ENCODE peak calls at places on chromosomes 4 and X, in six cellular contexts. N is neural crest cell, O is AG04449, J is GM20000, C is AG04450, U is activated B cell treated with CpG ODN at 0.5 μM for 24 hours. F is an unnamed sample.

GRCh38 chr4:137514401-137515116 is 17.7 kb downstream of the PCDH18 start:
- DNase-seq in N (no peak), O (no peak), J (no peak), C (no peak), U (no peak), F (no peak)

GRCh38 chr4:11650801-11651596 is 222.3 kb upstream of the HS3ST1 start:
- DNase-seq in N (no peak), O (no peak), J (no peak), C (peak), U (no peak), F (no peak)

GRCh38 chr4:174120446-174121142 is 162.9 kb downstream of the FBXO8 start:
- DNase-seq in N (peak), O (peak), J (peak), C (peak), U (no peak), F (peak)

GRCh38 chr4:142563682-142564291 is 282.3 kb downstream of the INPP4B start:
- DNase-seq in N (no peak), O (no peak), J (no peak), C (no peak), U (no peak), F (no peak)

GRCh38 chr4:124435276-124435675 is 277.3 kb downstream of the ANKRD50 start:
- DNase-seq in N (no peak), O (no peak), J (no peak), C (no peak), U (no peak), F (no peak)

GRCh38 chrX:71163010-71163409 is 18.4 kb downstream of the NLGN3 start:
- DNase-seq in N (no peak), O (no peak), J (no peak), C (no peak), U (no peak), F (no peak)

GRCh38 chr4:14375816-14376215 is 626.5 kb upstream of the CPEB2 start:
- DNase-seq in N (no peak), O (no peak), J (no peak), C (no peak), U (no peak), F (no peak)

GRCh38 chr4:34619531-34620109 is 1624.7 kb downstream of the ARAP2 start:
- DNase-seq in N (no peak), O (no peak), J (no peak), C (no peak), U (no peak), F (no peak)

DNA sequence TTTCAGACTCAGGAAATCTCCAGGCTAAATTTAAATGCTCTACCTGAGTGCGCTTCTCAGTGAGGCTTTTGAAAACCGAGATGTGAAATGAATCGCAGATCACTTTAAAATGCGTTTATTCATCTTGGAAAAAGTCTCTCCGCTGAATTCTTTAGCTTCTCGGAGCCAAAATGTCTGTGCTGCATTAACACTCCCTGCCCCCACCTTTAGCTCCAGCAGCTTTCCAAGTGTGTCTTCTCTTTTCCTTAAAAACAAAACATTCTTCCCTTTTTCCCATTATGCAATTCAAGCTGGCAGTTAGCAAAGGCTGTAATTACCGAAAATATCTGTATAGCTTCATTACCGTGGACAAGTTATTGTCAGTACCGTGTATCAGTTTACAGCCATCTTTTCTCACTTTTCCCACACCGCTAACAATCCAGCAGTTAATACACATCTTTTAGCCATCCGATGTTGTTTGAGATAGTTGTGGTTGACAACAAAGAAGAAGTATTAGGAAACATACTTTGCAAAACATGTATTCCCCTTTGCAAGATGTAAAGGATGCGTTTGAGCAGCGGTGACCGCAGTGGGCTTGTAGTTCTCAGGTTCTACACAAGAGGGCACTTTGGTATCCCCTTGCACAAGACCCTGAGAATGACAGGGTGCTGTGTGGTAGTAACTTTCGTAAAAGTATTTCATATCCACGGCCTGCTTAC is 136.1 kb upstream of the STX18 start:
- DNase-seq in N (peak), O (no peak), J (no peak), C (no peak), U (no peak), F (peak)
- TF ChIP-seq CTCF in N (peak), O (peak), J (no peak), C (peak), U (no peak), F (peak)

GRCh38 chr4:52014903-52015302 is 5.3 kb downstream of the LRRC66 start:
- DNase-seq in N (no peak), O (no peak), J (no peak), C (no peak), U (no peak), F (no peak)
- TF ChIP-seq CTCF in N (no peak), O (no peak), J (no peak), C (no peak), U (no peak), F (no peak)

GRCh38 chrX:112368371-112368770 is 285.8 kb upstream of the TRPC5 start:
- DNase-seq in N (no peak), O (no peak), J (no peak), C (no peak), U (no peak), F (no peak)
- TF ChIP-seq CTCF in N (peak), O (peak), J (peak), C (peak), U (no peak), F (peak)

GRCh38 chrX:100659431-100660137 is 15.6 kb downstream of the SRPX2 start:
- DNase-seq in N (no peak), O (no peak), J (no peak), C (no peak), U (no peak), F (no peak)
- TF ChIP-seq CTCF in N (no peak), O (no peak), J (no peak), C (no peak), U (no peak), F (no peak)

GRCh38 chr4:1030559-1030958 is 19.1 kb downstream of the FGFRL1 start:
- DNase-seq in N (no peak), O (no peak), J (no peak), C (no peak), U (no peak), F (peak)

GRCh38 chr4:1031346-1031745 is 19.9 kb downstream of the FGFRL1 start:
- DNase-seq in N (no peak), O (no peak), J (no peak), C (no peak), U (no peak), F (no peak)

GRCh38 chr4:1033840-1034551 is 22.6 kb downstream of the FGFRL1 start:
- DNase-seq in N (no peak), O (no peak), J (no peak), C (no peak), U (no peak), F (no peak)

GRCh38 chr4:1032861-1033260 is 21.4 kb downstream of the FGFRL1 start:
- DNase-seq in N (no peak), O (no peak), J (no peak), C (no peak), U (no peak), F (no peak)

GRCh38 chr4:1031956-1032795 is 20.8 kb downstream of the FGFRL1 start:
- DNase-seq in N (no peak), O (no peak), J (no peak), C (no peak), U (no peak), F (no peak)
- TF ChIP-seq CTCF in N (no peak), O (peak), J (no peak), C (no peak), U (no peak), F (peak)

GRCh38 chr4:130591091-130591490 is 1495.1 kb downstream of the C4orf33 start:
- DNase-seq in N (no peak), O (no peak), J (no peak), C (no peak), U (no peak), F (no peak)
- TF ChIP-seq CTCF in N (no peak), O (no peak), J (no peak), C (no peak), U (no peak), F (no peak)

DNA sequence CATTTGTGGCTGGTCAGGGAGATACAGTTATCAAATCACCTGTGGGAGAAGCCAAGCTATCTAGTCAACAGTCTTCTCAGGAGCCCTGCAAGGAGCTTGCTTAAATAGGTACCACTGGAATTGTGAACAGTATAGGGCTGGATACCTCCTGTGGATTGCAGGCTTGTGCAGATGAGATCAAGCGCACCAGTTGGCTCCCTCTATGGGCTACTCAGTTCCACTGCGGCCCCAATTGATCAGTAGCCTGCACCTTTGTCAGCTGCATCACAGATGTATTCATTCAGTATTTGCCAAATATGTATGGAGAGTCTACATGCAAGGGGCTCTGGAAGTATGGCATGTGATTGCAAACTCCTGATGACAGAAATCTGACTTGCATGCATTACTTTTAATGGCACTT is 28.6 kb downstream of the TEX13A start:
- DNase-seq in N (no peak), O (no peak), J (no peak), C (no peak), U (no peak), F (peak)
- TF ChIP-seq CTCF in N (peak), O (peak), J (no peak), C (peak), U (no peak), F (peak)

DNA sequence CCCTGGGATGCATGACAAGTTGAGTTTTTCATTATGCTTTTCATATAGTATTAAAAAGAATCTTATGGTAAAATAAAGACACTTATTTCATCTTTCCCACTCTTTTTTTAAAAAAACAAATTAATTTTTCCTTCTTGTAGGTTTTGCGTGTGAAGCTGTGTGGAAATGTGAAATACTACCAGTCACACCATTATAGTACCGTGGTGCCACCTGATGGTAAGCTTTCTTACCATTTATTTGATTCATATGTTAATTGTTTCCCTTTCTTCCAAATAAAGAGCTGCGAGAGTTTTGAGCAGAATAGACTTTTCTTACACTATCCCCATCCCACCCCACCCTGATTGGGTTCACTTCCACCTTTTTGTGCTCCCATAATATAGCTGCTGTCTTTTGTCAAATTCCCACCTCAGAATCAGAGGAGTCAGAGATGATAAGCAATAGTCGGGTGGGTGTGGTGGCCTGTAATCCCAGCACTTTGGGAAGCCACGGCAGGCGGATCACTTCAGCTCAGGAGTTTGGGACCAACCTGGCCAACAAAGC is 44.3 kb downstream of the CASP6 start:
- DNase-seq in N (no peak), O (no peak), J (no peak), C (no peak), U (no peak), F (no peak)
- TF ChIP-seq CTCF in N (no peak), O (no peak), J (no peak), C (peak), U (no peak), F (peak)

DNA sequence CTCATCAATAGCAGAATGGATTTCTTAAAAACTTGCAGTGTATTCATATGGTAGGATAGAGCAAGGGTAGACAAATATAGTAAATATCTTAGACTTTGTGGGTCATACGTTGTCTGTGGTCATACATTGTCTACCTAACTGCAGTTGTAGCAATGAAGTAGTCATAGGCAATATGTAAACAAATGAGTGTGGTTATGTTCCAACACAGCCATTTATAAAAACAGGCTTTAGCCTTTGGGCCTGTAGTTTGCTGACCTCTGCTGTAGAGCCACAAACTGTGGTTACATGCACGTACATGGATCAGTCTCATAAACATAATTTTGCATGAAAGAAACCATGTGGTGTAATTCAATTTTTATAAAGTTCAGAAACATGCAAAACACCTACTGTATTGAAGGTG is 98.9 kb downstream of the LARP1B start:
- DNase-seq in N (no peak), O (no peak), J (no peak), C (peak), U (no peak), F (no peak)
- TF ChIP-seq CTCF in N (no peak), O (no peak), J (no peak), C (no peak), U (no peak), F (no peak)

F was measured in OCI-LY7.